ENCODE peak calls at places on chromosomes 13 and 19, in eight cellular contexts. One of them, this sample, is unnamed.

GRCh38 chr13:73625562-73626339 is 508.5 kb downstream of the KLF12 start:
- DNase-seq in osteoblast: no peak
- DNase-seq in pancreas: no peak
- DNase-seq in fibroblast of mammary gland: no peak
- DNase-seq in colonic mucosa: no peak
- DNase-seq in AG09309: no peak
- DNase-seq in HCT116: no peak
- DNase-seq in breast epithelium: no peak
- DNase-seq in this sample: no peak

GRCh38 chr13:112510002-112510780 is 77.8 kb downstream of the TUBGCP3 start:
- DNase-seq in HCT116: peak; percentile 53
- DNase-seq in breast epithelium: no peak
- DNase-seq in pancreas: no peak
- DNase-seq in fibroblast of mammary gland: peak; percentile 70
- DNase-seq in colonic mucosa: no peak
- DNase-seq in AG09309: peak; percentile 14
- DNase-seq in osteoblast: peak; percentile 90
- DNase-seq in this sample: no peak

GRCh38 chr19:23699521-23699860 is 12.5 kb upstream of the ZNF675 start:
- DNase-seq in breast epithelium: no peak
- DNase-seq in colonic mucosa: no peak
- DNase-seq in AG09309: no peak
- DNase-seq in fibroblast of mammary gland: no peak
- DNase-seq in pancreas: no peak
- DNase-seq in osteoblast: no peak
- DNase-seq in HCT116: no peak
- DNase-seq in this sample: no peak

GRCh38 chr13:23724196-23724970 is 154.2 kb downstream of the TNFRSF19 start:
- DNase-seq in fibroblast of mammary gland: peak; percentile 74
- DNase-seq in breast epithelium: no peak
- DNase-seq in pancreas: no peak
- DNase-seq in osteoblast: no peak
- DNase-seq in HCT116: no peak
- DNase-seq in colonic mucosa: no peak
- DNase-seq in AG09309: no peak
- DNase-seq in this sample: no peak

GRCh38 chr19:5718032-5718578 is 1.8 kb downstream of the LONP1 start:
- DNase-seq in AG09309: no peak
- DNase-seq in fibroblast of mammary gland: peak; percentile 53
- DNase-seq in colonic mucosa: no peak
- DNase-seq in HCT116: no peak
- DNase-seq in breast epithelium: no peak
- DNase-seq in osteoblast: no peak
- DNase-seq in pancreas: no peak
- DNase-seq in this sample: no peak

GRCh38 chr19:3969435-3970312 is 1.2 kb downstream of the DAPK3 start:
- DNase-seq in HCT116: no peak
- DNase-seq in AG09309: peak; percentile 49
- DNase-seq in breast epithelium: peak; percentile 76
- DNase-seq in pancreas: peak; percentile 26
- DNase-seq in osteoblast: peak; percentile 96
- DNase-seq in colonic mucosa: no peak
- DNase-seq in fibroblast of mammary gland: peak; percentile 87
- DNase-seq in this sample: no peak

GRCh38 chr13:111852701-111853100 is 214.2 kb upstream of the SOX1 start:
- DNase-seq in pancreas: no peak
- DNase-seq in HCT116: no peak
- DNase-seq in colonic mucosa: no peak
- DNase-seq in breast epithelium: no peak
- DNase-seq in AG09309: no peak
- DNase-seq in fibroblast of mammary gland: no peak
- DNase-seq in osteoblast: no peak
- DNase-seq in this sample: peak; percentile 75

GRCh38 chr13:48456546-48456945 is 43.6 kb upstream of the LPAR6 start:
- DNase-seq in AG09309: no peak
- DNase-seq in HCT116: no peak
- DNase-seq in colonic mucosa: no peak
- DNase-seq in osteoblast: no peak
- DNase-seq in breast epithelium: no peak
- DNase-seq in fibroblast of mammary gland: no peak
- DNase-seq in pancreas: no peak
- DNase-seq in this sample: no peak

GRCh38 chr13:111343186-111343805 is 22.9 kb downstream of the TEX29 start:
- DNase-seq in AG09309: no peak
- DNase-seq in colonic mucosa: no peak
- DNase-seq in osteoblast: no peak
- DNase-seq in pancreas: no peak
- DNase-seq in breast epithelium: no peak
- DNase-seq in fibroblast of mammary gland: no peak
- DNase-seq in HCT116: no peak
- DNase-seq in this sample: peak; percentile 75

GRCh38 chr19:12065100-12065538 is 588 bp downstream of the ZNF844 start:
- DNase-seq in HCT116: no peak
- DNase-seq in pancreas: peak; percentile 24
- DNase-seq in fibroblast of mammary gland: peak; percentile 47
- DNase-seq in AG09309: peak; percentile 10
- DNase-seq in colonic mucosa: peak; percentile 32
- DNase-seq in breast epithelium: peak; percentile 29
- DNase-seq in osteoblast: peak; percentile 75
- DNase-seq in this sample: no peak

GRCh38 chr13:54033323-54033861 is 1004.8 kb downstream of the OLFM4 start:
- DNase-seq in pancreas: no peak
- DNase-seq in HCT116: no peak
- DNase-seq in breast epithelium: no peak
- DNase-seq in osteoblast: no peak
- DNase-seq in AG09309: no peak
- DNase-seq in colonic mucosa: no peak
- DNase-seq in fibroblast of mammary gland: no peak
- DNase-seq in this sample: no peak

GRCh38 chr13:83810136-83810535 is 72.1 kb downstream of the SLITRK1 start:
- DNase-seq in colonic mucosa: no peak
- DNase-seq in HCT116: no peak
- DNase-seq in breast epithelium: no peak
- DNase-seq in fibroblast of mammary gland: no peak
- DNase-seq in osteoblast: peak; percentile 17
- DNase-seq in AG09309: no peak
- DNase-seq in pancreas: no peak
- DNase-seq in this sample: no peak

GRCh38 chr19:35613574-35613973 is 1.0 kb downstream of the HAUS5 start:
- DNase-seq in colonic mucosa: no peak
- DNase-seq in fibroblast of mammary gland: no peak
- DNase-seq in osteoblast: no peak
- DNase-seq in pancreas: no peak
- DNase-seq in HCT116: no peak
- DNase-seq in breast epithelium: no peak
- DNase-seq in AG09309: no peak
- DNase-seq in this sample: no peak

GRCh38 chr13:23020246-23020843 is 160.4 kb upstream of the SGCG start:
- DNase-seq in AG09309: peak; percentile 11
- DNase-seq in HCT116: peak; percentile 61
- DNase-seq in colonic mucosa: peak; percentile 35
- DNase-seq in breast epithelium: peak; percentile 19
- DNase-seq in fibroblast of mammary gland: peak; percentile 69
- DNase-seq in pancreas: no peak
- DNase-seq in osteoblast: no peak
- DNase-seq in this sample: no peak

GRCh38 chr13:105979586-105979985 is 555.9 kb downstream of the EFNB2 start:
- DNase-seq in fibroblast of mammary gland: no peak
- DNase-seq in AG09309: no peak
- DNase-seq in colonic mucosa: peak; percentile 75
- DNase-seq in breast epithelium: no peak
- DNase-seq in osteoblast: no peak
- DNase-seq in HCT116: no peak
- DNase-seq in pancreas: peak; percentile 34
- DNase-seq in this sample: peak; percentile 66
- H3K4me3 ChIP-seq in fibroblast of mammary gland: no peak overlapping the region
- H3K4me3 ChIP-seq in AG09309: no peak overlapping the region
- H3K4me3 ChIP-seq in colonic mucosa: no peak overlapping the region
- H3K4me3 ChIP-seq in breast epithelium: no peak overlapping the region
- H3K4me3 ChIP-seq in osteoblast: no peak overlapping the region
- H3K4me3 ChIP-seq in HCT116: no peak overlapping the region
- H3K4me3 ChIP-seq in pancreas: no peak overlapping the region
- H3K4me3 ChIP-seq in this sample: no peak overlapping the region

GRCh38 chr13:60590775-60591174 is 193.8 kb downstream of the TDRD3 start:
- DNase-seq in AG09309: no peak
- DNase-seq in HCT116: no peak
- DNase-seq in colonic mucosa: no peak
- DNase-seq in pancreas: no peak
- DNase-seq in osteoblast: no peak
- DNase-seq in fibroblast of mammary gland: peak; percentile 24
- DNase-seq in breast epithelium: no peak
- DNase-seq in this sample: no peak

GRCh38 chr13:60583911-60584753 is 187.1 kb downstream of the TDRD3 start:
- DNase-seq in osteoblast: peak; percentile 82
- DNase-seq in fibroblast of mammary gland: peak; percentile 94
- DNase-seq in colonic mucosa: no peak
- DNase-seq in AG09309: peak; percentile 73
- DNase-seq in HCT116: no peak
- DNase-seq in pancreas: no peak
- DNase-seq in breast epithelium: no peak
- DNase-seq in this sample: no peak

GRCh38 chr13:60583196-60583908 is 186.3 kb downstream of the TDRD3 start:
- DNase-seq in colonic mucosa: peak; percentile 19
- DNase-seq in HCT116: no peak
- DNase-seq in fibroblast of mammary gland: peak; percentile 89
- DNase-seq in pancreas: no peak
- DNase-seq in osteoblast: peak; percentile 66
- DNase-seq in AG09309: peak; percentile 70
- DNase-seq in breast epithelium: no peak
- DNase-seq in this sample: no peak

DNA sequence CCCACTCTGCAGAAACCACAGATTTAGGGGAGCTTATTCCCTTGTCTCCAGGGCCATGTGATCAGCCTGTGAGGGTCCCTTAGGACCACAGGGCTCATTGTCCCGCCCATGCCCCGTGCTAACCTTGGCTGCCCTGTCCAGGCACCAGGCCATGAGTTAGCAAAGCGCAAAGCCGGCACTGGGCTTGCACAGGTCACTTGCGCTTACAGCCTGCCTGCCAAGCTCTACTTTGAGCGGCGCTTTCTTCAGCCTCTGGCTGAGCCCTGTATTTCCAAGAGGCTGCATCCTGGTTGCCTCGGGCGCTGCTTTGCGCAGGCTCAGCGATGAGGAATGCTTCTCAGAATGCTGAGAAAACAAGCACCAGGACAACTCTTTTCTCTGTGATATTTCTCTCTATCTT is 188.0 kb downstream of the TDRD3 start:
- DNase-seq in breast epithelium: no peak
- DNase-seq in pancreas: no peak
- DNase-seq in fibroblast of mammary gland: peak; percentile 56
- DNase-seq in colonic mucosa: no peak
- DNase-seq in AG09309: no peak
- DNase-seq in osteoblast: no peak
- DNase-seq in HCT116: no peak
- DNase-seq in this sample: no peak
- H3K4me3 ChIP-seq in breast epithelium: no peak overlapping the region
- H3K4me3 ChIP-seq in pancreas: no peak overlapping the region
- H3K4me3 ChIP-seq in fibroblast of mammary gland: peak overlapping the region; percentile 30
- H3K4me3 ChIP-seq in colonic mucosa: no peak overlapping the region
- H3K4me3 ChIP-seq in AG09309: no peak overlapping the region
- H3K4me3 ChIP-seq in osteoblast: peak overlapping the region; percentile 65
- H3K4me3 ChIP-seq in HCT116: no peak overlapping the region
- H3K4me3 ChIP-seq in this sample: no peak overlapping the region

DNA sequence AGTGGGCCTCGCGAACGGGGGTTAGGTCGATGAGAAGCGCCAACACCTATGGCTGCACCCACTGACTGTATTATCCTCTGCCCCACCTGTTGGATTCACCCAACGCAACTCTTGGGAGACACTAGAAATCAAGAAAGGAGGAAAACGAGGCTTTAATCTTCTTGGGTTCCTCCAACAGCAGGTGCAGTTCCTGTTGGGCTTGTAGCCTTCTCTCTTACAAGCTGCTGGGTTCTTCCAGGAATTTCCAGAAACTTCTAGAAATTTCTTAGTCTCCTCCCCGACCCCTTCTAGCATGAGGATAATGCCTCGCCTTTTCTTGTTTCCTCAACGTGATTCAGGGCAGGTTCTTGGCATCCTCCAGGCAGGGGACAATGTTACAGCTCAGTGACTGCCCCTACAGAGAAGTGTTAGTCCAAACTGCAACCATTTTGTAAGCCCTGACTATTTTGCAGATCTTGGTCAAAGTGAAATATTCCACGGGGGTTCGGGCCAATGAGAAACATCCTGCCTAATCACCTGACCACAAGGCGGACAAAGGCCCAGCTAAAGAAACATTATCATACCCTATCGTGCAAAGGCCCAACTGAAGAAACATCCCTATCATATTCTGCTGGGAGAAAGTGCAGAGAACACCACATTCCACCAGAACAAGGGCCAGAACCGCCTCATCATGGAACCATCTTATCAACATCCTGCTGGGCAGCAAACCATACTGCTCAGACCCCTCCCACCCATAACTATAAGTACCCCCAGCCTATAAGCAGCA is 598 bp upstream of the PNMA8A start:
- DNase-seq in colonic mucosa: no peak
- DNase-seq in HCT116: no peak
- DNase-seq in pancreas: no peak
- DNase-seq in AG09309: no peak
- DNase-seq in breast epithelium: no peak
- DNase-seq in osteoblast: peak; percentile 73
- DNase-seq in fibroblast of mammary gland: no peak
- DNase-seq in this sample: no peak
- H3K4me3 ChIP-seq in colonic mucosa: peak overlapping the region; percentile 6
- H3K4me3 ChIP-seq in HCT116: no peak overlapping the region
- H3K4me3 ChIP-seq in pancreas: peak overlapping the region; percentile 30
- H3K4me3 ChIP-seq in AG09309: peak overlapping the region; percentile 35
- H3K4me3 ChIP-seq in breast epithelium: peak overlapping the region; percentile 52
- H3K4me3 ChIP-seq in osteoblast: peak overlapping the region; percentile 65
- H3K4me3 ChIP-seq in fibroblast of mammary gland: peak overlapping the region; percentile 32
- H3K4me3 ChIP-seq in this sample: peak overlapping the region; percentile 60

GRCh38 chr13:94342436-94343242 is 136.8 kb downstream of the DCT start:
- DNase-seq in breast epithelium: no peak
- DNase-seq in HCT116: no peak
- DNase-seq in colonic mucosa: no peak
- DNase-seq in fibroblast of mammary gland: peak; percentile 42
- DNase-seq in osteoblast: peak; percentile 49
- DNase-seq in AG09309: no peak
- DNase-seq in pancreas: no peak
- DNase-seq in this sample: peak; percentile 74
- H3K4me3 ChIP-seq in breast epithelium: no peak overlapping the region
- H3K4me3 ChIP-seq in HCT116: no peak overlapping the region
- H3K4me3 ChIP-seq in colonic mucosa: no peak overlapping the region
- H3K4me3 ChIP-seq in fibroblast of mammary gland: no peak overlapping the region
- H3K4me3 ChIP-seq in osteoblast: no peak overlapping the region
- H3K4me3 ChIP-seq in AG09309: no peak overlapping the region
- H3K4me3 ChIP-seq in pancreas: no peak overlapping the region
- H3K4me3 ChIP-seq in this sample: no peak overlapping the region